ENCODE peak calls at places on chromosomes 13 and 19, in five cellular contexts. Z is GM10248; O is iPS-NIHi11; Y is stimulated activated CD4-positive, alpha-beta T cell treated with anti-CD3 and anti-CD28 coated beads, Interleukin-2, amount 100 ng/mL, for 24 hours; G is C1 segment of cervical spinal cord. J is an unnamed sample.

GRCh38 chr19:44807652-44808462 is 1.0 kb upstream of the BCAM start:
- DNase-seq in Y (no peak), Z (peak; percentile 55), G (no peak), O (peak; percentile 92), J (no peak)

GRCh38 chr13:46386996-46387851 is at the start of gene RUBCNL:
- DNase-seq in Z (peak; percentile 84), Y (peak; percentile 32), G (peak; percentile 24), O (peak; percentile 80), J (no peak)

GRCh38 chr19:46614114-46614701 is 10.7 kb downstream of the PTGIR start:
- DNase-seq in Z (peak; percentile 82), Y (peak; percentile 90), O (peak; percentile 92), G (peak; percentile 55), J (no peak)

GRCh38 chr13:23279321-23279720 is 98.5 kb downstream of the SGCG start:
- DNase-seq in O (no peak), Z (no peak), Y (no peak), G (no peak), J (no peak)

GRCh38 chr13:33931397-33931987 is 113.5 kb downstream of the RFC3 start:
- DNase-seq in Z (no peak), O (peak; percentile 45), Y (no peak), G (no peak), J (no peak)

GRCh38 chr13:32676242-32676641 is 90.0 kb downstream of the PDS5B start:
- DNase-seq in Y (no peak), O (no peak), Z (no peak), G (no peak), J (no peak)

GRCh38 chr13:25783480-25784081 is 268.2 kb downstream of the SHISA2 start:
- DNase-seq in Z (no peak), G (no peak), O (no peak), Y (no peak), J (no peak)

GRCh38 chr19:35712910-35713845 is 4.6 kb upstream of the KMT2B start:
- DNase-seq in Z (peak; percentile 83), Y (peak; percentile 71), G (no peak), O (no peak), J (no peak)

GRCh38 chr13:100710176-100710575 is 35.6 kb upstream of the TMTC4 start:
- DNase-seq in Y (no peak), G (no peak), O (no peak), Z (no peak), J (no peak)

GRCh38 chr13:65943711-65944110 is 1286.4 kb downstream of the PCDH9 start:
- DNase-seq in O (no peak), G (no peak), Y (no peak), Z (no peak), J (no peak)